ENCODE peak calls at places on chromosome 12, in six cellular contexts. One of them, this sample, is unnamed.

GRCh38 chr12:42446761-42447160 is 120.8 kb downstream of the PPHLN1 start:
- DNase-seq in cardiac muscle cell: peak; percentile 34
- DNase-seq in uterus: no peak
- DNase-seq in foreskin fibroblast: no peak
- DNase-seq in A549: no peak
- DNase-seq in IMR-90: no peak
- DNase-seq in this sample: no peak

GRCh38 chr12:88448337-88448944 is 131.8 kb downstream of the KITLG start:
- DNase-seq in A549: no peak
- DNase-seq in foreskin fibroblast: no peak
- DNase-seq in uterus: no peak
- DNase-seq in cardiac muscle cell: no peak
- DNase-seq in IMR-90: no peak
- DNase-seq in this sample: no peak

GRCh38 chr12:102816816-102817434 is 100.1 kb downstream of the PAH start:
- DNase-seq in IMR-90: peak; percentile 29
- DNase-seq in foreskin fibroblast: peak; percentile 34
- DNase-seq in cardiac muscle cell: peak; percentile 48
- DNase-seq in uterus: no peak
- DNase-seq in A549: peak; percentile 50
- DNase-seq in this sample: no peak

GRCh38 chr12:2284857-2285256 is 232.1 kb downstream of the CACNA1C start:
- DNase-seq in foreskin fibroblast: peak; percentile 90
- DNase-seq in cardiac muscle cell: peak; percentile 88
- DNase-seq in uterus: peak; percentile 72
- DNase-seq in A549: peak; percentile 50
- DNase-seq in IMR-90: peak; percentile 73
- DNase-seq in this sample: no peak

GRCh38 chr12:126616441-126616840 is 1551.2 kb downstream of the AACS start:
- DNase-seq in uterus: no peak
- DNase-seq in foreskin fibroblast: no peak
- DNase-seq in IMR-90: no peak
- DNase-seq in A549: no peak
- DNase-seq in cardiac muscle cell: no peak
- DNase-seq in this sample: no peak

GRCh38 chr12:54047160-54047963 is 6.3 kb upstream of the HOXC4 start:
- DNase-seq in IMR-90: no peak
- DNase-seq in foreskin fibroblast: no peak
- DNase-seq in uterus: no peak
- DNase-seq in cardiac muscle cell: no peak
- DNase-seq in A549: no peak
- DNase-seq in this sample: no peak

GRCh38 chr12:106642991-106643390 is 60.2 kb downstream of the RFX4 start:
- DNase-seq in cardiac muscle cell: no peak
- DNase-seq in IMR-90: no peak
- DNase-seq in uterus: no peak
- DNase-seq in foreskin fibroblast: no peak
- DNase-seq in A549: peak; percentile 13
- DNase-seq in this sample: no peak

GRCh38 chr12:108312885-108313203 is 26.3 kb downstream of the CMKLR1 start:
- DNase-seq in A549: no peak
- DNase-seq in IMR-90: no peak
- DNase-seq in cardiac muscle cell: peak; percentile 20
- DNase-seq in uterus: peak; percentile 58
- DNase-seq in foreskin fibroblast: no peak
- DNase-seq in this sample: no peak

GRCh38 chr12:542290-543113 is 82.8 kb downstream of the B4GALNT3 start:
- DNase-seq in cardiac muscle cell: no peak
- DNase-seq in IMR-90: no peak
- DNase-seq in A549: no peak
- DNase-seq in foreskin fibroblast: no peak
- DNase-seq in uterus: no peak
- DNase-seq in this sample: no peak

GRCh38 chr12:58313091-58313855 is 371.9 kb downstream of the ATP23 start:
- DNase-seq in cardiac muscle cell: peak; percentile 71
- DNase-seq in A549: no peak
- DNase-seq in foreskin fibroblast: peak; percentile 88
- DNase-seq in uterus: no peak
- DNase-seq in IMR-90: peak; percentile 88
- DNase-seq in this sample: peak; percentile 25

GRCh38 chr12:31558521-31558920 is 32.4 kb downstream of the DENND5B start:
- DNase-seq in cardiac muscle cell: no peak
- DNase-seq in foreskin fibroblast: peak; percentile 62
- DNase-seq in uterus: no peak
- DNase-seq in A549: no peak
- DNase-seq in IMR-90: peak; percentile 78
- DNase-seq in this sample: no peak
- H3K4me3 ChIP-seq in cardiac muscle cell: no peak overlapping the region
- H3K4me3 ChIP-seq in foreskin fibroblast: no peak overlapping the region
- H3K4me3 ChIP-seq in uterus: no peak overlapping the region
- H3K4me3 ChIP-seq in A549: no peak overlapping the region
- H3K4me3 ChIP-seq in IMR-90: no peak overlapping the region
- H3K4me3 ChIP-seq in this sample: no peak overlapping the region

GRCh38 chr12:28191690-28192089 is 1.4 kb downstream of the CCDC91 start:
- DNase-seq in A549: peak; percentile 20
- DNase-seq in cardiac muscle cell: peak; percentile 40
- DNase-seq in IMR-90: peak; percentile 2
- DNase-seq in foreskin fibroblast: no peak
- DNase-seq in uterus: no peak
- DNase-seq in this sample: no peak

GRCh38 chr12:28191018-28191595 is 851 bp downstream of the CCDC91 start:
- DNase-seq in cardiac muscle cell: no peak
- DNase-seq in uterus: no peak
- DNase-seq in IMR-90: peak; percentile 55
- DNase-seq in foreskin fibroblast: peak; percentile 78
- DNase-seq in A549: no peak
- DNase-seq in this sample: no peak

GRCh38 chr12:28189774-28190320 is 409 bp upstream of the CCDC91 start:
- DNase-seq in uterus: no peak
- DNase-seq in foreskin fibroblast: no peak
- DNase-seq in cardiac muscle cell: no peak
- DNase-seq in IMR-90: no peak
- DNase-seq in A549: no peak
- DNase-seq in this sample: no peak

GRCh38 chr12:28192145-28192544 is 1.9 kb downstream of the CCDC91 start:
- DNase-seq in A549: no peak
- DNase-seq in cardiac muscle cell: no peak
- DNase-seq in uterus: no peak
- DNase-seq in foreskin fibroblast: no peak
- DNase-seq in IMR-90: no peak
- DNase-seq in this sample: no peak

DNA sequence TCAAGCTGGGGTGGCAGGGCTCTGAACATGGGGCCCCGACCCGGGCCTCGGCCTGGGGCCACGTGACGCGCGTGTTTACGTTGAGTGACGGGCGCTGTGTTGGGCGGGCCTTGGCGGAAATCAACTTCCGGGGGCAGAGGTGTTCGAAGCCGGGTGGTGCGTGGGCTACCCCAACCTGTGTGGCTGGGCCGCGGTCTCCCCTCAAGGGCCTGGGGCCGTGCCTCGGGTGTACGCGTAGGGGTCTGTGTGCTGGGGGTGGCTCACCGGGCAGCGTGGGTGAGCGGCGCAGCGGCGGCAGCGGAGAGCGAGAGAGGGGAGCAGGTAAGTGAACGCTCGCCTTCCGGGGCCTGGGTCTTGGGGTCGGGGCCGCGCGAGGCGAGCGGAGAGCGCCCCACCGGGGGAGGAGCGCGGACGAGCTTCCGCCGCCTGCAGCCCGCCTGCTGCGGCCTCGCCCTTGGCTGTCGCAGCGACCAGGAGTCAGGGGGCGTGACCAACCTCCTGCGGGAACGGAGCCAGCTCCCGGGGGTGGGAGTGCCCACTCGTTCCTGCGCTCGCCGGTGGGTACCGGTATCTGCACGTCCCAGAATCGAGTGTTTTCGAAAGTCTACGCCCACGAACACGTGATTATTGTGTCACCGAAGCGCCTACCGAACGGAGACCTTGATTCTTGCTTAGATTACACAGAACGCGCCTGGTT is at the start of gene CCDC91:
- DNase-seq in IMR-90: peak; percentile 77
- DNase-seq in foreskin fibroblast: peak; percentile 92
- DNase-seq in A549: peak; percentile 92
- DNase-seq in cardiac muscle cell: peak; percentile 90
- DNase-seq in uterus: peak; percentile 84
- DNase-seq in this sample: peak; percentile 67
- TF ChIP-seq CTCF in IMR-90: no peak
- TF ChIP-seq CTCF in foreskin fibroblast: no peak
- TF ChIP-seq CTCF in A549: no peak
- TF ChIP-seq CTCF in cardiac muscle cell: no peak
- TF ChIP-seq CTCF in uterus: peak; percentile 27
- TF ChIP-seq CTCF in this sample: no peak

DNA sequence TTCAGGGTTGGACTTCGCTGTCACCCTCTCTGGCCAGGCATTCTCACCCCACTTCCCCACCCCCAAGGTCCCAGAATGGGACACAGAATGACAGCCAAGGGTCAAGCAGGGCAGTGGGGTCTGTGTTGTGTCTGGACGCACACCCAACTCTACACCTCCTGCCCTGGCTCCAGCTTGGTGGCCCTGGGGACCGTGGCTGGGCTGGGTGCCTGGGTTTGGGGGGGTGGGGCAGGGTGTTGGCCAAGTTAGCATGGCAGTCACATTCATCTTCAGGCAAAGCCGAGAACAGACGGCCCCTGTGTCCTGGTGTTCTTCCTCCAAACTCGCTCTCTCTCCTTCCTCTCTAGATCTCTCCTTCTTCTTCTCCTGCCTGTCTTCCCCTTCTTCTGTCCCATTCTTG is 5.6 kb downstream of the LRP1 start:
- DNase-seq in IMR-90: no peak
- DNase-seq in cardiac muscle cell: no peak
- DNase-seq in foreskin fibroblast: peak; percentile 28
- DNase-seq in uterus: no peak
- DNase-seq in A549: no peak
- DNase-seq in this sample: no peak
- H3K4me3 ChIP-seq in IMR-90: no peak overlapping the region
- H3K4me3 ChIP-seq in cardiac muscle cell: no peak overlapping the region
- H3K4me3 ChIP-seq in foreskin fibroblast: peak overlapping the region; percentile 44
- H3K4me3 ChIP-seq in uterus: no peak overlapping the region
- H3K4me3 ChIP-seq in A549: no peak overlapping the region
- H3K4me3 ChIP-seq in this sample: peak overlapping the region; percentile 19

GRCh38 chr12:122306407-122306806 is 40.1 kb upstream of the VPS33A start:
- DNase-seq in cardiac muscle cell: no peak
- DNase-seq in A549: peak; percentile 34
- DNase-seq in IMR-90: no peak
- DNase-seq in uterus: no peak
- DNase-seq in foreskin fibroblast: no peak
- DNase-seq in this sample: no peak
- TF ChIP-seq CTCF in cardiac muscle cell: no peak
- TF ChIP-seq CTCF in A549: no peak
- TF ChIP-seq CTCF in IMR-90: no peak
- TF ChIP-seq CTCF in uterus: no peak
- TF ChIP-seq CTCF in foreskin fibroblast: no peak
- TF ChIP-seq CTCF in this sample: no peak

DNA sequence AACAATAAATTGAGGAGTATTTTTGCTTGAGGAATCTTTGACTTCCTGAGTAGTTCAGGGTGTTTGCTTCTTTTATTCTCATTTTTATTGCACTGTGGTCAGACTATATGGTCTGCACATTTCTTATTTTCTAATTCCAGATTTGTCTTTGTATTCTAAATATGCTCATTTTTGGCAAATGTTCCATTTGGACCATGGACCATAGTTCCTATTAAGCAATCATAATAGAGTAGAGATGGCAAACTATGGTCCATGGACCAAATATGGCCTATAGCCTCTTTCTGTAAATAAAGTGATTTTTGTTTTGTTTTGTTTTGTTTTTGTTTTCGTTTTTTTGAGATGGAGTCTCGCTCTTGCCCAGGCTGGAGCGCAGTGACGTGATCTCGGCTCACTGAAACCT is 2.1 kb downstream of the GPRC5A start:
- DNase-seq in A549: no peak
- DNase-seq in foreskin fibroblast: no peak
- DNase-seq in cardiac muscle cell: no peak
- DNase-seq in IMR-90: no peak
- DNase-seq in uterus: no peak
- DNase-seq in this sample: no peak
- H3K4me3 ChIP-seq in A549: peak overlapping the region; percentile 54
- H3K4me3 ChIP-seq in foreskin fibroblast: peak overlapping the region; percentile 64
- H3K4me3 ChIP-seq in cardiac muscle cell: no peak overlapping the region
- H3K4me3 ChIP-seq in IMR-90: peak overlapping the region; percentile 72
- H3K4me3 ChIP-seq in uterus: no peak overlapping the region
- H3K4me3 ChIP-seq in this sample: no peak overlapping the region

GRCh38 chr12:4117386-4118016 is 156.1 kb upstream of the CCND2 start:
- DNase-seq in uterus: no peak
- DNase-seq in cardiac muscle cell: no peak
- DNase-seq in IMR-90: no peak
- DNase-seq in foreskin fibroblast: no peak
- DNase-seq in A549: no peak
- DNase-seq in this sample: no peak
- TF ChIP-seq CTCF in uterus: no peak
- TF ChIP-seq CTCF in cardiac muscle cell: no peak
- TF ChIP-seq CTCF in IMR-90: no peak
- TF ChIP-seq CTCF in foreskin fibroblast: no peak
- TF ChIP-seq CTCF in A549: no peak
- TF ChIP-seq CTCF in this sample: no peak

DNA sequence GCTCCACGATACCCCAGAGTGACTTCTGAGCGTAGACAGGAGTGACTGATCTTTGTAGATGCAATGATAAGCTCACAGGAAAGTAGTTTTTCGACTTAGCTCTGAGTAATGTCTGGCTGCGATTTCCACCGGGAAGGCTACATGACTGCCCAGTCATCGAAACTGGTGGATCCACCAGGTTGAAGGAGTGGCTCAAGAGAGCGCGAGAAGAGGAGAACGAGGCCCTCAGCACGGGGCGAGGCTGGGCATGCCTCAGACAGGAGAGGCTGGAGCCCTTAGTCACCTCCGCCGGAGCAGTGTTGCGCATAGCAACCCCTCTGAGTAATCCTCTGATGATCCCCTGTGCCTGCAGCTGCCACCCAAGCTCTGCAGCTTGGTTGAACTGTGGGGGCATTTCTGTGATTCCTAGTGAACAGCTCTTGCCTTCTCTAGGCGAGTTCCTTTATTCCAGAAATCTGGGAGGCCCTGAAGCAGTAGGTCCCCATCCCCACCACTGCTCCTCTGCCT is 25.6 kb downstream of the ELK3 start:
- DNase-seq in foreskin fibroblast: peak; percentile 98
- DNase-seq in cardiac muscle cell: peak; percentile 88
- DNase-seq in A549: peak; percentile 98
- DNase-seq in IMR-90: peak; percentile 98
- DNase-seq in uterus: no peak
- DNase-seq in this sample: peak; percentile 85
- H3K4me3 ChIP-seq in foreskin fibroblast: no peak overlapping the region
- H3K4me3 ChIP-seq in cardiac muscle cell: no peak overlapping the region
- H3K4me3 ChIP-seq in A549: peak overlapping the region; percentile 33
- H3K4me3 ChIP-seq in IMR-90: no peak overlapping the region
- H3K4me3 ChIP-seq in uterus: no peak overlapping the region
- H3K4me3 ChIP-seq in this sample: peak overlapping the region; percentile 17

GRCh38 chr12:5689773-5690172 is 255.3 kb downstream of the ANO2 start:
- DNase-seq in IMR-90: no peak
- DNase-seq in cardiac muscle cell: no peak
- DNase-seq in uterus: no peak
- DNase-seq in A549: peak; percentile 11
- DNase-seq in foreskin fibroblast: no peak
- DNase-seq in this sample: no peak
- TF ChIP-seq CTCF in IMR-90: no peak
- TF ChIP-seq CTCF in cardiac muscle cell: no peak
- TF ChIP-seq CTCF in uterus: no peak
- TF ChIP-seq CTCF in A549: no peak
- TF ChIP-seq CTCF in foreskin fibroblast: no peak
- TF ChIP-seq CTCF in this sample: no peak

DNA sequence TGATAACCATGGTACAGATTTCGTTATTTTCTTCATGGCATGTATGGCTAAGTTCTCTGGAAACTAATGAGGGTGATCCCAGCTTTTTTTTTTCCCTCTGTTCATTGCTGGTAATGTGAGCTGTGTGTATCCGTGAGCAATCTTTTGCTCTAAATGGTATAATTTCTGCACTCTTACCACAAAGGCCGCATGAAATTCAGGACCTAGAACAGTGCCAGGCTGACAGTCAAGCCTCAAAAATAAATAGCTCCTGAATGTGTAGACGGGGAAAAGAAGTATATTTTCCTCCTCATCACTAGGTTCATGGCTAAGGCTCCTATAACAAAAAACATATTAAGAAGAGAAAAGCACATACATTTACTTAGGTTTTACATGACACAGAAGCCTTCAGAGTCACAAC is 140.2 kb upstream of the RMST start:
- DNase-seq in cardiac muscle cell: no peak
- DNase-seq in A549: no peak
- DNase-seq in foreskin fibroblast: no peak
- DNase-seq in IMR-90: no peak
- DNase-seq in uterus: no peak
- DNase-seq in this sample: no peak
- H3K4me3 ChIP-seq in cardiac muscle cell: no peak overlapping the region
- H3K4me3 ChIP-seq in A549: no peak overlapping the region
- H3K4me3 ChIP-seq in foreskin fibroblast: no peak overlapping the region
- H3K4me3 ChIP-seq in IMR-90: no peak overlapping the region
- H3K4me3 ChIP-seq in uterus: no peak overlapping the region
- H3K4me3 ChIP-seq in this sample: no peak overlapping the region